ENCODE peak calls at places on chromosomes 11 and 22, in four cellular contexts. R, O, B and H are unnamed samples.

GRCh38 chr11:73784080-73784634 is 3.5 kb upstream of the MRPL48 start:
- DNase-seq in R (no peak), O (no peak), B (no peak), H (no peak)

GRCh38 chr11:128714121-128714520 is 20.2 kb downstream of the FLI1 start:
- DNase-seq in R (no peak), O (no peak), B (no peak), H (no peak)

GRCh38 chr22:27650572-27650971 is 151.0 kb downstream of the MN1 start:
- DNase-seq in R (no peak), O (no peak), B (no peak), H (no peak)

GRCh38 chr22:45585946-45586540 is 83.4 kb downstream of the FBLN1 start:
- DNase-seq in R (no peak), O (no peak), B (no peak), H (no peak)

GRCh38 chr11:129853508-129854228 is 38.0 kb downstream of the TMEM45B start:
- DNase-seq in R (no peak), O (no peak), B (peak; percentile 46), H (no peak)

GRCh38 chr11:87447606-87448005 is 409.9 kb downstream of the TMEM135 start:
- DNase-seq in R (no peak), O (no peak), B (no peak), H (no peak)

GRCh38 chr22:36486619-36487384 is 5.4 kb upstream of the TXN2 start:
- DNase-seq in R (peak; percentile 49), O (no peak), B (peak; percentile 73), H (peak; percentile 34)

GRCh38 chr11:120188831-120189455 is 21.9 kb upstream of the OAF start:
- DNase-seq in R (no peak), O (no peak), B (no peak), H (no peak)

GRCh38 chr22:40363059-40363458 is 7.3 kb upstream of the SGSM3 start:
- DNase-seq in R (no peak), O (peak; percentile 49), B (no peak), H (no peak)

GRCh38 chr22:29041408-29041807 is 20.2 kb downstream of the C22orf31 start:
- DNase-seq in R (no peak), O (no peak), B (no peak), H (no peak)

GRCh38 chr11:125496465-125496817 is 376 bp upstream of the FEZ1 start:
- DNase-seq in R (no peak), O (no peak), B (no peak), H (no peak)

GRCh38 chr11:121930004-121930965 is 185.7 kb downstream of the BLID start:
- DNase-seq in R (no peak), O (no peak), B (no peak), H (no peak)